ENCODE peak calls at places on chromosomes 4 and X, in seven cellular contexts. C, N, V, Q, K, U and I are unnamed samples.
A peak's percentile ranks its signal among the peaks of the same experiment; 100 is the strongest.

GRCh38 chr4:38287090-38287843 is 327.1 kb downstream of the PTTG2 start:
- DNase-seq in C (no peak), N (no peak), V (no peak), Q (no peak), K (no peak), U (no peak), I (no peak)

GRCh38 chr4:7254736-7255487 is 62.6 kb downstream of the SORCS2 start:
- DNase-seq in C (peak; percentile 36), N (no peak), V (no peak), Q (no peak), K (peak; percentile 41), U (no peak), I (peak; percentile 10)

GRCh38 chrX:47264507-47265173 is 31.8 kb downstream of the USP11 start:
- DNase-seq in C (no peak), N (peak; percentile 42), V (peak; percentile 67), Q (no peak), K (no peak), U (no peak), I (no peak)

GRCh38 chr4:104693601-104694201 is 199.0 kb upstream of the CXXC4 start:
- DNase-seq in C (no peak), N (peak; percentile 21), V (no peak), Q (no peak), K (no peak), U (no peak), I (no peak)

GRCh38 chr4:56958111-56958517 is 19.3 kb downstream of the NOA1 start:
- DNase-seq in C (peak; percentile 76), N (peak; percentile 75), V (peak; percentile 96), Q (peak; percentile 42), K (no peak), U (peak; percentile 53), I (peak; percentile 79)

GRCh38 chr4:111960241-111960667 is 185.0 kb upstream of the FAM241A start:
- DNase-seq in C (no peak), N (no peak), V (no peak), Q (no peak), K (no peak), U (no peak), I (no peak)

GRCh38 chr4:22203436-22204011 is 255.0 kb upstream of the KCNIP4 start:
- DNase-seq in C (no peak), N (no peak), V (no peak), Q (no peak), K (no peak), U (no peak), I (no peak)

GRCh38 chr4:104500452-104500851 is 5.8 kb upstream of the CXXC4 start:
- DNase-seq in C (no peak), N (no peak), V (no peak), Q (no peak), K (no peak), U (no peak), I (no peak)

GRCh38 chr4:41369680-41370079 is 113.0 kb downstream of the UCHL1 start:
- DNase-seq in C (peak; percentile 38), N (no peak), V (peak; percentile 22), Q (no peak), K (no peak), U (peak; percentile 73), I (peak; percentile 46)

GRCh38 chrX:153925739-153926593 is at the start of gene ARHGAP4:
- DNase-seq in C (no peak), N (no peak), V (no peak), Q (no peak), K (no peak), U (no peak), I (no peak)

DNA sequence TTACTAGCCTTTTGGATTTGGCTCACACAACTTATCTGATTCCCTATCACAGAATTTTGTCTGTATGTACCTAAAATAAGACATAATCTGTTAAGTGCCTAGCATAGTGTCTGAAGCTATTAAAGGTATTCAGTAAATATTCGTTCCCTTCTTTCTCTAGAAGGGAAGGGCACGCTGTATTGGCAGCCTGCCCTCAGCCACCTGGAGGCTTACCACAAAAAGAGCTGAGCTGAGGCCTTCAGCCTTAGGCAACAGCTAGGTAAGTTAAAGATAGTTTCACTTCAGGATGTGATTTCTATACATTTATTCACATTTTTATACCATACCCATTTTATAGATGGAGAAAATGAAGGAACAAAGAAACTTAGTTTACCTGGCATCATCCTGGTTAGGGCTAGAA is 400.0 kb upstream of the LCORL start:
- DNase-seq in C (no peak), N (no peak), V (no peak), Q (no peak), K (no peak), U (no peak), I (no peak)
- TF ChIP-seq CTCF in C (no peak), N (no peak), V (no peak), Q (no peak), K (no peak), U (no peak), I (no peak)

DNA sequence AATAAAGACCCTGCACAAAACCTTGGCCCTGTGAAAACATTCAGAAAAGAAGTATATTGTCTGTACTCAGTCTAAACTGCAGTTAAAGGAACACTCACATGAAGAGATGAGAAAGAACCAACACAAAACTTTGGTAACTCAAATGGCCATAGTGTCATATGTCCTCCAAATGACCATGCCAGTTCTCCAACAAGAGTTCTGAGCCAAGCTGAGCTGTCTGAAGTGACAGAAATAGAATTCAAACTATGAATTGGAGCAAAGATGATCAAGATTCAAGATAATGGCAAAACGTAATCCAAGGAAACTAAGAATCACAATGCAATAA is 739.3 kb upstream of the NDST4 start:
- DNase-seq in C (no peak), N (no peak), V (no peak), Q (no peak), K (no peak), U (no peak), I (no peak)
- TF ChIP-seq CTCF in C (no peak), N (peak; percentile 6), V (peak; percentile 0), Q (no peak), K (no peak), U (no peak), I (no peak)

DNA sequence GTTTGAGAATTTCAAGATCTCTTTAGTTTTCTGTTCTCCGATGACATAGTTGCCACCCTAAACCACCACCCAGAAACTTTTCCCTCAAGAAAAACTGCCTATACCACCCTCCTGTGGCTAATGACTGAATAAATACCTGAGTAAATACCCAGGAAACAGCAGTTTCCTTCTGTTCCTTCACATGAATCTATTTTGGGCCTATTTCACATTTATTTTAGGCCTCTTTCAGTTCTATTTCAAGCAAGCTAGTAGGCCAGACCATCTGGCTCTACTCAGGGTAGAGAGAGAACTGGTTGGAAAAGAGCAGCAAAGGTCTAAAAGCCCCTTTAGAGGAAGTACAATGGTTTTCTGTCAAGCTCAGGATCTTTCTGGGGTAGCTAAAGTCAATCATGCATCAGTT is 23.4 kb downstream of the ARHGEF9 start:
- DNase-seq in C (no peak), N (no peak), V (no peak), Q (no peak), K (no peak), U (no peak), I (no peak)
- TF ChIP-seq CTCF in C (peak; percentile 36), N (no peak), V (no peak), Q (no peak), K (no peak), U (no peak), I (peak; percentile 32)

DNA sequence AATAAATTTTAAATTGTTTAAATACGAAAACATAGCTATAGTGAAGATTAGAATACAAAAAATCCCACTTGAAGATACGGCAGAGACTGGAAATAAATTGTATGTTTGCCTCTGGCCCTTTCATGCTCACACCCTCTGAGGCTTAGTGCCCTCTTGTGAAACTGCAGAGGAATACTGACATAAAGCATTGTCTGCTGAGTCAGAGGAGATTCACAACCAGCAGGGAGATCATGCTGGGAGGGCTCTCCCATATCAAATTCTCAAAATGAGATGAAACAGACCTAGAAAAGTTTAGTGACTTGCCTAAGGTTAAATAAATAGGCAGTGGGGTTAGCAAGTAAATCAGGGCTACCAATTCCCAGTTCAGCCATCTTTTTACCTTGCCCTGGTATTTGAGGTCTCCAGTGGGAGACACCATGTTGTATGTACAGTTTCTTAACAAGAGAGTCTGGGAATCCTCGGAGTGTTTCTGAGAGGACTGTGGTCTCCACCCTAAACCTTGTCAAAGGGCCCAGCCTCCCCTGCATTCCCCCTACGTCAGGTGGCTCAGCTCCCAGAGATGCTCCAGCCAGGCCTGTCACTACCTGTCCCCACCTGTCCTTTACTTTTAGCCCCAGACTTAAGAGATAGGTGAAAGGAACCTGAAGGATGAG is 581.4 kb upstream of the DIPK2B start:
- DNase-seq in C (no peak), N (no peak), V (peak; percentile 51), Q (no peak), K (no peak), U (no peak), I (no peak)
- TF ChIP-seq CTCF in C (peak; percentile 39), N (no peak), V (peak; percentile 15), Q (no peak), K (no peak), U (no peak), I (no peak)

GRCh38 chr4:123856689-123857545 is 460.3 kb downstream of the SPRY1 start:
- DNase-seq in C (peak; percentile 24), N (no peak), V (peak; percentile 40), Q (peak; percentile 20), K (peak; percentile 47), U (no peak), I (no peak)
- TF ChIP-seq CTCF in C (peak; percentile 21), N (no peak), V (peak; percentile 7), Q (peak; percentile 10), K (no peak), U (no peak), I (peak; percentile 29)

GRCh38 chr4:5307928-5308327 is 256.6 kb downstream of the STK32B start:
- DNase-seq in C (no peak), N (no peak), V (no peak), Q (no peak), K (no peak), U (no peak), I (no peak)
- TF ChIP-seq CTCF in C (no peak), N (no peak), V (no peak), Q (no peak), K (no peak), U (no peak), I (no peak)